ENCODE peak calls at places on chromosomes 5 and 9, in five cellular contexts. S is A549, X is aorta, D is mesendoderm, B is pancreas. Q is an unnamed sample. For H3K4me1, the result is how much of the 10 kb centered on the place peaks cover.

GRCh38 chr5:132961887-132962286 is 1.5 kb downstream of the AFF4 start:
- DNase-seq in S (no peak), X (no peak), D (no peak), B (no peak), Q (peak)

GRCh38 chr9:134492281-134492691 is 149.3 kb upstream of the COL5A1 start:
- DNase-seq in S (no peak), X (peak), D (no peak), B (no peak), Q (no peak)

GRCh38 chr5:179297026-179297425 is 48.2 kb downstream of the ADAMTS2 start:
- DNase-seq in S (no peak), X (peak), D (no peak), B (no peak), Q (no peak)

GRCh38 chr9:81489048-81489447 is 200.3 kb downstream of the TLE1 start:
- DNase-seq in S (no peak), X (no peak), D (no peak), B (no peak), Q (no peak)

GRCh38 chr5:548256-548655 is 24.0 kb upstream of the SLC9A3 start:
- DNase-seq in S (no peak), X (peak), D (no peak), B (peak), Q (no peak)

GRCh38 chr9:134602547-134603362 is 38.8 kb upstream of the COL5A1 start:
- DNase-seq in S (peak), X (peak), D (peak), B (peak), Q (peak)

GRCh38 chr5:94660506-94660905 is 42.0 kb downstream of the SLF1 start:
- DNase-seq in S (no peak), X (no peak), D (no peak), B (no peak), Q (no peak)

GRCh38 chr5:109650451-109650850 is 39.3 kb upstream of the MAN2A1 start:
- DNase-seq in S (no peak), X (no peak), D (peak), B (no peak), Q (no peak)

GRCh38 chr9:107108367-107108766 is 174.7 kb upstream of the RAD23B start:
- DNase-seq in S (no peak), X (no peak), D (no peak), B (no peak), Q (no peak)

GRCh38 chr5:1840741-1841521 is 39.7 kb downstream of the NDUFS6 start:
- DNase-seq in S (no peak), X (peak), D (peak), B (no peak), Q (no peak)
- H3K4me1 ChIP-seq in S (under half), X (under half), D (under half), B (under half), Q (under half)

GRCh38 chr5:112692472-112692871 is 45.2 kb upstream of the APC start:
- DNase-seq in S (no peak), X (no peak), D (no peak), B (no peak), Q (no peak)

GRCh38 chr5:112691341-112691685 is 46.4 kb upstream of the APC start:
- DNase-seq in S (no peak), X (no peak), D (no peak), B (no peak), Q (no peak)

GRCh38 chr5:112691758-112692157 is 45.9 kb upstream of the APC start:
- DNase-seq in S (peak), X (no peak), D (peak), B (no peak), Q (no peak)

GRCh38 chr5:112689510-112689909 is 48.2 kb upstream of the APC start:
- DNase-seq in S (no peak), X (no peak), D (no peak), B (no peak), Q (no peak)

GRCh38 chr5:112690605-112691340 is 46.9 kb upstream of the APC start:
- DNase-seq in S (no peak), X (no peak), D (peak), B (no peak), Q (no peak)
- H3K4me1 ChIP-seq in S (under half), X (under half), D (under half), B (under half), Q (under half)

GRCh38 chr9:77583366-77583626 is 64.8 kb downstream of the GNA14 start:
- DNase-seq in S (no peak), X (no peak), D (no peak), B (no peak), Q (no peak)

GRCh38 chr9:77587036-77587435 is 61.1 kb downstream of the GNA14 start:
- DNase-seq in S (no peak), X (no peak), D (no peak), B (no peak), Q (no peak)

GRCh38 chr9:77585335-77585786 is 62.8 kb downstream of the GNA14 start:
- DNase-seq in S (no peak), X (no peak), D (peak), B (no peak), Q (no peak)

GRCh38 chr9:77586591-77586990 is 61.5 kb downstream of the GNA14 start:
- DNase-seq in S (no peak), X (no peak), D (no peak), B (no peak), Q (no peak)

DNA sequence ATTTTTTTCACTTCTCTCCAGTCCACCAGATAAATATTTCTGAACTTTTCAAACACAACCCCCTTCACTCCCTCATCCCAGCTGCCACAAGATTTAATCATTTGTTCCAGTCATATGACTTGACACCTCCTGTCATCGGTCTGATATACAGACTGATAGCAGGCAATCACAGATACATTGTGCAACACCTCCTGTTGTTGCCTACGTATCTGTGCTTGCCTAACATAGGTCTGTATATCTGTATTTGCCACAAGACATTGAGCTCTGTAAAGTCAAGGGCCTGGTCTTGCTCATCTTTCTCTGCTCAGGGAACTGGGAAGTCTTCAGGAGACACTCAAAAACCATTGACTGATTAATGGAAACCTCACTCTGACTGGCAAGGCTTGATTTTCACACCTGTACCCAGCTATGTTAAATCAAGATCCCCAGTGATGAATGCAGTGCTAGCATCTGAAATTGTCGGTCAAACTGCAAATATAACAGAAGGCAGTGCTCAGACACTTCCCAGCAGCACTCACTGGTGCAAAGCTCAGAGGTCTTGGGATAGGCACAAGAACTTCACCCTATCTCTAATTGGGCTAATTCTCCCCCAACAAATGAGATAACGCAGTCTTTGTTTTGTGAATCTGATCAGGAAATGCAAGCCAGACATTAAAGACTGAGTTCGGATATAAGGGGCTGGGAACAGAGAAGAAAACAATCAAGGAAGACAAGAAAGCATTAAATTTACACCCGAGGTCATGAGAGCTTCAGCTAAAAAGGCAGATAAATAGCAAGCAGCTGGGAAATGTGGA is 65.4 kb downstream of the GNA14 start:
- DNase-seq in S (no peak), X (no peak), D (peak), B (no peak), Q (no peak)
- H3K4me1 ChIP-seq in S (under half), X (under half), D (under half), B (under half), Q (under half)

DNA sequence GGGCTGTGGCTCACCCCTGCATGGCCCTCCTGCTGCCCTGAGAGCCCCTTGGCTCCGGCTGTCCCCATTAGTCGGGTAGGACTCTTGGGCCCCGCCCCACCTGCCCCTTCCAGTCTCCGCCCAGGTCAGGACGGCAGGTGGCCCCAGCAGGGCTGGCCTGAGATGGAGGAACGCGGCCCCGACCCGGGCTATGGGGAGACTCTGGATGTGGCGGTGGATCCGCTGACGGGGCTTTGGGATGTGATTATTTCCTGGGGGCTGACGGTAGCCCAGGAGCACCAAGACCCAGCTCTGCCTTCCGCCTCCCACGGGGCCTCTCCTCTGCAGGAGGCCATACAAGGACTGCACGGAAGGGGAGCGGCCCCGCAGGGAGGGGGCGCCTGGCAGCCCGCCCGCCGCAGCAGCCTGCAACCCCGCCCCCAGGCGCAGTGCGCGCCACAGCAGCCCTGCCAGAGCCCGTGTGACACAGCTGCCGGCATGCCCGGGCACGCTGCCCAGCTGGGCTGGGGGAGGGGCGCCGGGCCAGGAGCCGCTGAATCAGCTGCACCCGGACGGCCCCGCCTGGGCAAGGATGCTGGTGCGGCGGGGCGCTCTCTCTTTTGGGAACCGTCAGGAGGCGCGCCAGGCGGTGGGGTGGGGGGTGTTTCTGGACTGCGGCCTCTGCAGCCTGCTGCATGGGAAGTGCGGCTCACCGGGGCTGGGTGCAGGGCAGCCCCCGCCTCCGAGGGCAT is 9.2 kb downstream of the TMEM250 start:
- DNase-seq in S (peak), X (peak), D (peak), B (peak), Q (peak)
- H3K4me1 ChIP-seq in S (under half), X (under half), D (under half), B (under half), Q (under half)

GRCh38 chr9:137682431-137682991 is 63.7 kb downstream of the EHMT1 start:
- DNase-seq in S (no peak), X (no peak), D (peak), B (no peak), Q (no peak)
- H3K4me1 ChIP-seq in S (under half), X (under half), D (under half), B (under half), Q (under half)

GRCh38 chr9:137163101-137163661 is 6.7 kb downstream of the LRRC26 start:
- DNase-seq in S (peak), X (no peak), D (peak), B (no peak), Q (no peak)
- H3K4me1 ChIP-seq in S (under half), X (under half), D (under half), B (under half), Q (under half)

GRCh38 chr5:140252470-140253126 is 50.3 kb downstream of the PFDN1 start:
- DNase-seq in S (no peak), X (no peak), D (no peak), B (no peak), Q (no peak)
- H3K4me1 ChIP-seq in S (under half), X (under half), D (under half), B (under half), Q (under half)

GRCh38 chr9:127955294-127956015 is 17.8 kb upstream of the DPM2 start:
- DNase-seq in S (peak), X (no peak), D (peak), B (peak), Q (no peak)
- H3K4me1 ChIP-seq in S (half or more), X (under half), D (under half), B (under half), Q (under half)

GRCh38 chr5:112412370-112412769 is 6.7 kb downstream of the EPB41L4A start:
- DNase-seq in S (no peak), X (no peak), D (no peak), B (no peak), Q (peak)
- H3K4me1 ChIP-seq in S (under half), X (under half), D (under half), B (under half), Q (under half)